ENCODE peak calls at places on chromosomes 11 and 22, in eight cellular contexts. Z is HepG2, R is A549, I is K562, Y is endothelial cell of umbilical vein, K is GM12878, T is HCT116, H is H1. F is an unnamed sample.

GRCh38 chr11:124743050-124743449 is 3.3 kb downstream of the NRGN start:
- DNase-seq in Z (no peak), I (no peak), H (no peak), Y (no peak), T (no peak), K (no peak), R (no peak), F (no peak)

GRCh38 chr11:70322653-70323052 is 52.2 kb downstream of the PPFIA1 start:
- DNase-seq in Y (no peak), I (no peak), R (no peak), H (no peak), K (no peak), T (no peak), Z (no peak), F (no peak)

GRCh38 chr11:131957891-131958290 is 587.5 kb downstream of the NTM start:
- DNase-seq in R (no peak), Y (no peak), Z (no peak), T (no peak), I (no peak), K (no peak), H (no peak), F (no peak)

GRCh38 chr22:24952837-24953293 is 349 bp downstream of the KIAA1671 start:
- DNase-seq in R (peak; percentile 67), K (no peak), Y (peak; percentile 86), H (no peak), I (no peak), Z (peak; percentile 72), T (peak; percentile 31), F (no peak)

GRCh38 chr11:132632641-132633124 is 899.6 kb downstream of the OPCML start:
- DNase-seq in I (no peak), T (no peak), K (no peak), H (no peak), Z (no peak), R (peak; percentile 7), Y (peak; percentile 28), F (no peak)

GRCh38 chr11:114209343-114209742 is 86.9 kb upstream of the NNMT start:
- DNase-seq in R (no peak), I (no peak), H (no peak), K (no peak), T (no peak), Z (no peak), Y (no peak), F (no peak)

GRCh38 chr11:86118201-86118600 is 49.3 kb upstream of the PICALM start:
- DNase-seq in I (no peak), K (no peak), Z (no peak), R (no peak), Y (no peak), T (no peak), H (no peak), F (no peak)

GRCh38 chr22:49853981-49854791 is 542 bp downstream of the ZBED4 start:
- DNase-seq in T (no peak), R (peak; percentile 21), H (no peak), I (peak; percentile 78), Z (no peak), Y (peak; percentile 51), K (no peak), F (peak; percentile 56)

GRCh38 chr11:133988686-133989410 is 32.1 kb upstream of the IGSF9B start:
- DNase-seq in H (no peak), R (no peak), I (no peak), Y (no peak), Z (no peak), T (no peak), K (no peak), F (no peak)

GRCh38 chr11:17687946-17688670 is 31.3 kb upstream of the MYOD1 start:
- DNase-seq in T (no peak), I (no peak), Y (no peak), K (no peak), R (no peak), Z (no peak), H (no peak), F (no peak)

GRCh38 chr11:60389279-60389910 is 6.9 kb upstream of the MS4A14 start:
- DNase-seq in H (no peak), T (no peak), I (no peak), Y (no peak), R (no peak), K (peak; percentile 71), Z (no peak), F (peak; percentile 94)

GRCh38 chr22:38461414-38462081 is 6.3 kb upstream of the KDELR3 start:
- DNase-seq in I (peak; percentile 72), Y (peak; percentile 65), K (no peak), T (peak; percentile 82), H (peak; percentile 69), R (peak; percentile 81), Z (peak; percentile 71), F (peak; percentile 87)

DNA sequence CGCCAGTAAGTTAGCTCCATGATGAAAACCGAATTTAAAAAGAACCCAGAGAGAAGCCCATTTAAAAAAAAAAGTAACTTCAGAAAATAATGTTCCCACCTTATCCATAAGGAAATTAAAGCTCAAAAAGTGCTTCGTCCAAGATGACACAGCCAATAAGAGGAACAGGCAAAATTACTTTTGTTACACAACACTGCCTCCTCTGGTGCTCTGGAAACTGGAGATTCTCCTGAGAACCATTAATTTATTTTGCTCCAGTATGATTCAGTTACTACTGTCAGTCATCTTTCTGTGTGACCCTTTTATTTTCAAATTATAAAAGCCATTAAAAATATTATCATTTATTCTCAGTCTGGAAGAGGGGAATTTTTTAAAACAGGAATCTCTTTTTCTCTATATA is 2.0 kb downstream of the IFT27 start:
- DNase-seq in Y (peak; percentile 23), I (peak; percentile 9), K (no peak), R (peak; percentile 63), Z (no peak), H (no peak), T (no peak), F (peak; percentile 55)
- TF ChIP-seq MAX in Y (no peak), I (no peak), K (no peak), R (no peak), Z (no peak), H (no peak), T (no peak), F (no peak)

GRCh38 chr11:65898656-65899355 is 1.4 kb downstream of the FOSL1 start:
- DNase-seq in K (no peak), Y (no peak), H (no peak), T (no peak), R (no peak), I (no peak), Z (no peak), F (no peak)
- TF ChIP-seq POLR2A in K (peak; percentile 48), Y (peak; percentile 63), H (no peak), T (no peak), R (no peak), I (no peak), Z (no peak), F (no peak)

DNA sequence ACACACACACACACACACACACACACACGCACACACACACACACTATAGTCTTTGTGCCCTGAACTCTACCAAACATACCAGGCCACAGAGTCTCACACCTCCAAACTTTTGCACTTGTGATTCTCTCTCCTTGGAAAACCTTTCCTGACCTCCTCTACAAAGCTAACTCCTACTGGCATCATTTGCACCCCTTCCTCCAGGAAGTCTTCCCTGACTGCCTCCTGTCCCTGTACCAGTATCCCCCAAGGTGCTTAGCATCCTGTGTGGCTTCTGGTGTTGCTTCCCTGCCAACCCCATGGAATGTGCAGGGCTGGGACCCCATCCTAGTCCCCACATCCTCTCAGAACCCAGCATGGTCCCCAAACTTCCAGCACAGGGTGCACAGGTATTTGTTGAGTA is 8.9 kb downstream of the TPST2 start:
- DNase-seq in Z (no peak), Y (no peak), K (no peak), R (no peak), H (no peak), T (no peak), I (no peak), F (no peak)
- H3K4me3 ChIP-seq in Z (no peak overlapping the region), Y (no peak overlapping the region), K (no peak overlapping the region), R (no peak overlapping the region), H (no peak overlapping the region), T (no peak overlapping the region), I (no peak overlapping the region), F (no peak overlapping the region)

GRCh38 chr11:44095506-44096359 is at the start of gene EXT2:
- DNase-seq in Z (peak; percentile 66), I (peak; percentile 95), H (no peak), R (peak; percentile 85), Y (peak; percentile 84), T (peak; percentile 49), K (no peak), F (peak; percentile 82)

GRCh38 chr11:44096360-44097188 is 1.1 kb downstream of the EXT2 start:
- DNase-seq in R (peak; percentile 4), H (no peak), I (no peak), K (no peak), Z (no peak), Y (peak; percentile 26), T (no peak), F (no peak)

GRCh38 chr11:44090539-44090938 is 4.9 kb upstream of the EXT2 start:
- DNase-seq in Z (no peak), T (no peak), R (no peak), I (no peak), Y (peak; percentile 78), K (no peak), H (no peak), F (no peak)

GRCh38 chr11:44097821-44098220 is 2.3 kb downstream of the EXT2 start:
- DNase-seq in I (no peak), T (no peak), K (no peak), R (no peak), Z (no peak), H (no peak), Y (no peak), F (no peak)

DNA sequence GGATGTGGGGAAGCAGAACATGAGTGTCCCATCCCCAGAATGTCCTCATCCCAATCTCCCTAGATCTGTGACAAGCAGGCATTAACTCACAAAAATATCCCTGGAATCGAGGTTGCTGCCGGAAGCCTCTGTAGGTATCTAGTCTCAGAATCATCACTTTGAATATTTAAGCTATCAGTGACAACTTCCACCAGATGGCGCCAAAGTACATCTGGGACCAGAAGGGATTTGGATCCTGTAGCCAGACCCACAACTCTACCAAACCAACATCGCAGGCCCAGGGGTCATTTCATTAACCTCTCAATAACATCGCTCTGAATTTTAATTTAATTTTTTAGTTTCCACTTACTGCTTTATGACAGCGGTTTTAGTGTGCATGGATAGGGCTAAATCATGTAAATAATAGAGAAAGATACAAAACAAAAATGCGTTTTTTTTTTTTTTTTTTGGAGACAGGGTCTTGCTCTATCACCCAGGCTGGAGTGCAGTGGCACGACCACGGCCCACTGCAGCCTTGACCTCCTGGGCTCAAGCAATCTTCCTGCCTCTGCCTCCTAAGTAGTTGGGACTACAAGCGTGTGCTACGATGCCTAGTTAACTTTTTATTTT is 1.1 kb upstream of the EXT2 start:
- DNase-seq in H (no peak), K (no peak), Y (peak; percentile 65), R (peak; percentile 82), Z (peak; percentile 79), T (peak; percentile 57), I (peak; percentile 85), F (peak; percentile 81)
- TF ChIP-seq MAX in H (no peak), K (no peak), Y (no peak), R (no peak), Z (no peak), T (no peak), I (no peak), F (no peak)